ENCODE peak calls at places on chromosomes 3 and 15, in eight cellular contexts. N, A, U, B, C, R, Z and Y are unnamed samples. For H3K4me1, the result is how much of the 10 kb centered on the place peaks cover.

GRCh38 chr3:38598791-38599190 is 50.7 kb downstream of the SCN5A start:
- DNase-seq in N (no peak), A (no peak), U (peak), B (no peak), C (no peak), R (no peak), Z (no peak), Y (no peak)

GRCh38 chr3:38658886-38659285 is 9.4 kb upstream of the SCN5A start:
- DNase-seq in N (no peak), A (no peak), U (no peak), B (no peak), C (no peak), R (no peak), Z (no peak), Y (no peak)

GRCh38 chr3:32484437-32484836 is 18.2 kb downstream of the CMTM6 start:
- DNase-seq in N (no peak), A (no peak), U (no peak), B (no peak), C (no peak), R (no peak), Z (no peak), Y (no peak)

GRCh38 chr3:11522953-11523792 is 120.5 kb downstream of the VGLL4 start:
- DNase-seq in N (peak), A (no peak), U (no peak), B (peak), C (no peak), R (no peak), Z (no peak), Y (no peak)

GRCh38 chr15:99683000-99683670 is 50.1 kb downstream of the LYSMD4 start:
- DNase-seq in N (peak), A (no peak), U (no peak), B (peak), C (no peak), R (no peak), Z (no peak), Y (no peak)

GRCh38 chr3:97293596-97294131 is 470.9 kb upstream of the ARL6 start:
- DNase-seq in N (no peak), A (no peak), U (no peak), B (no peak), C (no peak), R (no peak), Z (no peak), Y (no peak)

GRCh38 chr3:99532246-99532645 is 106.1 kb upstream of the COL8A1 start:
- DNase-seq in N (peak), A (no peak), U (no peak), B (peak), C (peak), R (no peak), Z (peak), Y (peak)

GRCh38 chr3:149339931-149340309 is 6.5 kb upstream of the TM4SF18 start:
- DNase-seq in N (peak), A (no peak), U (no peak), B (peak), C (peak), R (peak), Z (peak), Y (peak)

GRCh38 chr3:7929319-7929889 is 572.2 kb upstream of the LMCD1 start:
- DNase-seq in N (no peak), A (no peak), U (no peak), B (no peak), C (no peak), R (no peak), Z (no peak), Y (no peak)

GRCh38 chr15:52005748-52006701 is 13.0 kb upstream of the MAPK6 start:
- DNase-seq in N (peak), A (no peak), U (no peak), B (peak), C (no peak), R (no peak), Z (no peak), Y (no peak)

GRCh38 chr3:165254812-165255211 is 58.6 kb upstream of the SLITRK3 start:
- DNase-seq in N (no peak), A (no peak), U (no peak), B (no peak), C (peak), R (no peak), Z (no peak), Y (no peak)

GRCh38 chr3:138455801-138456716 is 21.6 kb downstream of the ESYT3 start:
- DNase-seq in N (no peak), A (no peak), U (no peak), B (no peak), C (no peak), R (no peak), Z (peak), Y (peak)

GRCh38 chr15:65620833-65621232 is 905 bp upstream of the SLC24A1 start:
- DNase-seq in N (no peak), A (no peak), U (no peak), B (no peak), C (no peak), R (no peak), Z (no peak), Y (no peak)

GRCh38 chr3:16102905-16103364 is 71.5 kb upstream of the GALNT15 start:
- DNase-seq in N (peak), A (no peak), U (no peak), B (no peak), C (no peak), R (no peak), Z (no peak), Y (no peak)

GRCh38 chr3:172980849-172981248 is 160.2 kb downstream of the SPATA16 start:
- DNase-seq in N (no peak), A (no peak), U (no peak), B (peak), C (no peak), R (no peak), Z (no peak), Y (no peak)

GRCh38 chr15:46848704-46849103 is 868.6 kb upstream of the SEMA6D start:
- DNase-seq in N (peak), A (no peak), U (no peak), B (no peak), C (no peak), R (no peak), Z (no peak), Y (no peak)

GRCh38 chr3:129162729-129163579 is 2.1 kb upstream of the ISY1 start:
- DNase-seq in N (no peak), A (no peak), U (no peak), B (peak), C (no peak), R (no peak), Z (no peak), Y (no peak)

GRCh38 chr3:53146319-53146868 is 14.6 kb upstream of the PRKCD start:
- DNase-seq in N (no peak), A (no peak), U (no peak), B (no peak), C (no peak), R (no peak), Z (no peak), Y (no peak)

GRCh38 chr3:174414902-174415301 is 444.2 kb upstream of the NAALADL2 start:
- DNase-seq in N (no peak), A (no peak), U (no peak), B (no peak), C (no peak), R (no peak), Z (no peak), Y (no peak)

GRCh38 chr3:180011927-180012326 is 24.8 kb downstream of the PEX5L start:
- DNase-seq in N (no peak), A (no peak), U (no peak), B (no peak), C (no peak), R (no peak), Z (no peak), Y (no peak)

GRCh38 chr15:58462547-58462946 is 30.8 kb downstream of the LIPC start:
- DNase-seq in N (no peak), A (no peak), U (no peak), B (no peak), C (no peak), R (no peak), Z (no peak), Y (peak)

GRCh38 chr15:73375755-73376305 is 7.1 kb upstream of the HCN4 start:
- DNase-seq in N (no peak), A (no peak), U (no peak), B (no peak), C (no peak), R (no peak), Z (peak), Y (no peak)

GRCh38 chr3:130473416-130473815 is 43.6 kb upstream of the COL6A6 start:
- DNase-seq in N (no peak), A (no peak), U (no peak), B (no peak), C (no peak), R (no peak), Z (no peak), Y (no peak)

GRCh38 chr3:41681479-41681878 is 280.4 kb downstream of the ULK4 start:
- DNase-seq in N (peak), A (no peak), U (no peak), B (no peak), C (no peak), R (no peak), Z (no peak), Y (no peak)

GRCh38 chr3:5187920-5188418 is 462 bp downstream of the EDEM1 start:
- DNase-seq in N (peak), A (peak), U (peak), B (no peak), C (peak), R (peak), Z (peak), Y (peak)

GRCh38 chr3:30894521-30895289 is at the start of gene GADL1:
- DNase-seq in N (peak), A (no peak), U (no peak), B (peak), C (peak), R (peak), Z (peak), Y (peak)

GRCh38 chr3:42884324-42884723 is 8.6 kb upstream of the CYP8B1 start:
- DNase-seq in N (no peak), A (no peak), U (no peak), B (no peak), C (no peak), R (no peak), Z (no peak), Y (no peak)

GRCh38 chr3:48123346-48123745 is 64.9 kb downstream of the CDC25A start:
- DNase-seq in N (no peak), A (no peak), U (no peak), B (no peak), C (no peak), R (no peak), Z (no peak), Y (no peak)

GRCh38 chr3:178623666-178624255 is 87.5 kb downstream of the KCNMB2 start:
- DNase-seq in N (no peak), A (no peak), U (no peak), B (no peak), C (no peak), R (peak), Z (no peak), Y (no peak)

GRCh38 chr3:116836286-116836685 is 126.7 kb downstream of the TUSC7 start:
- DNase-seq in N (peak), A (no peak), U (no peak), B (peak), C (no peak), R (no peak), Z (no peak), Y (no peak)

GRCh38 chr3:31343075-31343474 is 189.7 kb upstream of the STT3B start:
- DNase-seq in N (no peak), A (no peak), U (no peak), B (no peak), C (no peak), R (no peak), Z (no peak), Y (no peak)

GRCh38 chr3:51393564-51393963 is 2.5 kb downstream of the RBM15B start:
- DNase-seq in N (no peak), A (no peak), U (no peak), B (no peak), C (no peak), R (no peak), Z (no peak), Y (no peak)
- H3K4me1 ChIP-seq in N (under half), A (half or more), U (half or more), B (under half), C (under half), R (under half), Z (half or more), Y (under half)

GRCh38 chr15:88891540-88892254 is 3.6 kb downstream of the HAPLN3 start:
- DNase-seq in N (no peak), A (no peak), U (no peak), B (no peak), C (no peak), R (no peak), Z (no peak), Y (no peak)

GRCh38 chr15:88897142-88897455 is 1.8 kb upstream of the HAPLN3 start:
- DNase-seq in N (no peak), A (no peak), U (no peak), B (no peak), C (no peak), R (no peak), Z (no peak), Y (no peak)

GRCh38 chr15:88894819-88895767 is at the start of gene HAPLN3:
- DNase-seq in N (peak), A (peak), U (peak), B (peak), C (peak), R (peak), Z (peak), Y (peak)

GRCh38 chr15:88896339-88897033 is 1.1 kb upstream of the HAPLN3 start:
- DNase-seq in N (no peak), A (no peak), U (peak), B (peak), C (no peak), R (no peak), Z (no peak), Y (no peak)

DNA sequence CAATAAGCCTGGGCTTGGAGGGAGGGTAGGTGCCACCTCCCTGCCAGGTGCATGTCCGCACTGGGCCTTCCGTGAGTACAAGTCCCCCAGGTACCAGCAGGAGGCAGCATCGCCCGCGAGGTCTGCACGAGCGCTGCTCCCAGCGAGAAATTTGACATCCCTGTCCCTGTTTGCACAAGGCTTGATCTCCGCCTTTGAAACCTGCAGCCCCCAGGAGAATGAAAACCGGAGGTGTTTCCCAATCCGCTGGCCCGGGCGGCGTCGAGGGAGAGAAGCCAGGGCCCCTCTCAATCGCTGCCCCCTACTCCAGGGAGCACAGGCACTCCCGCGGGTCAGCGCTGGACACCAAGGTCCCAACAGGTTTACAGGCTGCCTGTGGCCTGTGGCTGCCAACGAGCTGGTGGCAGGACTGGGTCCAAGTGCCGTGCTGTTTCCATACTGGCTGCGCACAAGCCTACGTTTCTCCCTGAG is 961 bp downstream of the HAPLN3 start:
- DNase-seq in N (no peak), A (peak), U (peak), B (peak), C (peak), R (peak), Z (peak), Y (peak)
- H3K4me1 ChIP-seq in N (under half), A (under half), U (under half), B (under half), C (under half), R (under half), Z (under half), Y (under half)

DNA sequence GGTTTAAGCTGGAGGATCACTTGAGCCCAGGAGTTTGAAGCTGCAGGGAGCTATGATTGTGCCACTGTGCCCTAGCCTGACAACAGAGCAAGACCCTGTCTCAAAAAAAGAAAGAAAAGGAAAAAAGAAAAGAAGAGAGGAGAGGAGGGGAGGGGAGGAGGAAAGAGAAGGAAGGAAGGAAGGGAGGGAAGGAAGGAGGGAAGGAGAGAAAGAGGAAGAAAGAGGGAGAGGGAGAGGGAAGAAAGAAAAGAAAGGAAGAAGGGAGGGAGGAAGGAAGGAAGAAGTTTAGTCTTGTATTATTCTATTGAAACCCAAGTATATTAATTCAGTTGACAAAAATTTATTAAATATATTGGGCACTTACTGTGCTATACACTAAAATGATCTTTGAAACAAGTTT is 11.5 kb downstream of the GOLM2 start:
- DNase-seq in N (no peak), A (no peak), U (no peak), B (no peak), C (no peak), R (no peak), Z (no peak), Y (no peak)
- H3K4me1 ChIP-seq in N (under half), A (under half), U (under half), B (under half), C (under half), R (under half), Z (under half), Y (under half)

GRCh38 chr3:71436337-71436736 is 147.2 kb downstream of the FOXP1 start:
- DNase-seq in N (no peak), A (no peak), U (no peak), B (no peak), C (no peak), R (no peak), Z (no peak), Y (no peak)
- H3K4me1 ChIP-seq in N (under half), A (half or more), U (half or more), B (under half), C (under half), R (under half), Z (under half), Y (under half)